ENCODE peak calls at places on chromosomes 12 and 14, in six cellular contexts. U, G, T, J, L and Y are unnamed samples.

GRCh38 chr12:31578632-31579031 is 12.3 kb downstream of the DENND5B start:
- ATAC-seq in U (no peak), G (peak; percentile 61), T (peak; percentile 47), J (no peak), L (no peak), Y (no peak)

GRCh38 chr14:61326149-61326548 is 4.8 kb downstream of the PRKCH start:
- ATAC-seq in U (no peak), G (no peak), T (no peak), J (no peak), L (no peak), Y (no peak)

GRCh38 chr12:40170593-40170992 is 54.2 kb upstream of the LRRK2 start:
- ATAC-seq in U (no peak), G (no peak), T (no peak), J (no peak), L (no peak), Y (no peak)

GRCh38 chr14:26527095-26527494 is 70.7 kb downstream of the NOVA1 start:
- ATAC-seq in U (no peak), G (no peak), T (no peak), J (no peak), L (no peak), Y (no peak)

GRCh38 chr14:55715889-55716288 is 135.9 kb downstream of the KTN1 start:
- ATAC-seq in U (no peak), G (no peak), T (no peak), J (peak; percentile 83), L (peak; percentile 84), Y (peak; percentile 92)

GRCh38 chr12:49872781-49873181 is 29.9 kb upstream of the BCDIN3D start:
- ATAC-seq in U (no peak), G (no peak), T (no peak), J (no peak), L (no peak), Y (no peak)

GRCh38 chr14:103517626-103518415 is 4.8 kb downstream of the CKB start:
- ATAC-seq in U (no peak), G (peak; percentile 72), T (peak; percentile 2), J (no peak), L (no peak), Y (no peak)

GRCh38 chr12:20123465-20123864 is 244.9 kb upstream of the PDE3A start:
- ATAC-seq in U (no peak), G (peak; percentile 62), T (no peak), J (peak; percentile 35), L (no peak), Y (no peak)

GRCh38 chr14:74599946-74600345 is 12.1 kb downstream of the LTBP2 start:
- ATAC-seq in U (no peak), G (no peak), T (no peak), J (no peak), L (peak; percentile 1), Y (no peak)

GRCh38 chr12:26271024-26271423 is 75.7 kb downstream of the SSPN start:
- ATAC-seq in U (peak; percentile 20), G (no peak), T (no peak), J (no peak), L (no peak), Y (no peak)

GRCh38 chr12:116002890-116003536 is 274.5 kb downstream of the MED13L start:
- ATAC-seq in U (no peak), G (no peak), T (no peak), J (no peak), L (no peak), Y (peak; percentile 72)

GRCh38 chr12:94266796-94267529 is 118.6 kb downstream of the PLXNC1 start:
- ATAC-seq in U (no peak), G (no peak), T (no peak), J (no peak), L (peak; percentile 57), Y (peak; percentile 49)

GRCh38 chr12:94265966-94266365 is 117.6 kb downstream of the PLXNC1 start:
- ATAC-seq in U (no peak), G (no peak), T (no peak), J (no peak), L (no peak), Y (no peak)

GRCh38 chr12:94267530-94267877 is 119.1 kb downstream of the PLXNC1 start:
- ATAC-seq in U (no peak), G (no peak), T (no peak), J (peak; percentile 2), L (peak; percentile 15), Y (no peak)

GRCh38 chr12:94265521-94265920 is 117.1 kb downstream of the PLXNC1 start:
- ATAC-seq in U (no peak), G (no peak), T (no peak), J (no peak), L (no peak), Y (no peak)

DNA sequence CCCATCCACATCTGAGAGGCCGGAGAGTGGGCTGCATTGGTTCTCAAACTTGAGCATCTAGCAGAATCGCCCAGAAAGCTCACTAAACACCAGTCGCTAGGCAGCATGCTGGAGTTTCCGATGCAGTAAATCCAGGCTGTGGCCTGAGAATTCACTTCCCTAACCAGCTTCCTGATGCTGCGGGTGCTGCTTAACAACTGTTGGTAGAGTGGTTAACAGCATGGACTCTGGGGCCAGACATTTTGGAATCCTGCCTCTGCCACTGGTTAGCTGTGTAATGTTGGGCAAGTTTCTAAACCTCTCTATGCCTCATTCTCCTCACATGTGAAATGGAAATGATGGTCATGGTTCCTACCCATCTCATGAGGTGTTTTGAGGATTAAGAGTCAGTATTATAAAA is 118.0 kb downstream of the PLXNC1 start:
- ATAC-seq in U (no peak), G (no peak), T (no peak), J (no peak), L (no peak), Y (no peak)
- H3K4me1 ChIP-seq in U (peaks cover 10% of the 10 kb centered on the region), G (no peaks in the 10 kb centered on the region), T (peaks cover 8% of the 10 kb centered on the region), J (peaks cover 82% of the 10 kb centered on the region), L (peaks cover 39% of the 10 kb centered on the region), Y (peaks cover 11% of the 10 kb centered on the region)

GRCh38 chr12:56086096-56086495 is 6.1 kb downstream of the ERBB3 start:
- ATAC-seq in U (no peak), G (no peak), T (no peak), J (no peak), L (no peak), Y (no peak)

GRCh38 chr12:56082967-56083366 is 3.0 kb downstream of the ERBB3 start:
- ATAC-seq in U (no peak), G (no peak), T (no peak), J (no peak), L (no peak), Y (no peak)

GRCh38 chr12:56086608-56087007 is 6.6 kb downstream of the ERBB3 start:
- ATAC-seq in U (no peak), G (no peak), T (no peak), J (no peak), L (no peak), Y (no peak)

GRCh38 chr12:56087220-56087619 is 7.3 kb downstream of the ERBB3 start:
- ATAC-seq in U (no peak), G (no peak), T (peak; percentile 48), J (no peak), L (peak; percentile 84), Y (no peak)

GRCh38 chr12:56084958-56085543 is 5.1 kb downstream of the ERBB3 start:
- ATAC-seq in U (peak; percentile 81), G (no peak), T (peak; percentile 65), J (peak; percentile 57), L (no peak), Y (no peak)
- TF ChIP-seq CTCF in U (peak; percentile 73), G (peak; percentile 62), T (peak; percentile 31), J (peak; percentile 58), L (no peak), Y (no peak)

GRCh38 chr12:53005215-53005985 is 856 bp upstream of the EIF4B start:
- ATAC-seq in U (peak; percentile 7), G (no peak), T (peak; percentile 2), J (no peak), L (no peak), Y (no peak)

GRCh38 chr12:53006810-53007742 is 820 bp downstream of the EIF4B start:
- ATAC-seq in U (peak; percentile 72), G (peak; percentile 60), T (peak; percentile 77), J (peak; percentile 70), L (peak; percentile 80), Y (no peak)

GRCh38 chr12:53004582-53004981 is 1.7 kb upstream of the EIF4B start:
- ATAC-seq in U (no peak), G (no peak), T (no peak), J (no peak), L (no peak), Y (no peak)

GRCh38 chr12:53004178-53004577 is 2.1 kb upstream of the EIF4B start:
- ATAC-seq in U (no peak), G (no peak), T (no peak), J (no peak), L (no peak), Y (no peak)

DNA sequence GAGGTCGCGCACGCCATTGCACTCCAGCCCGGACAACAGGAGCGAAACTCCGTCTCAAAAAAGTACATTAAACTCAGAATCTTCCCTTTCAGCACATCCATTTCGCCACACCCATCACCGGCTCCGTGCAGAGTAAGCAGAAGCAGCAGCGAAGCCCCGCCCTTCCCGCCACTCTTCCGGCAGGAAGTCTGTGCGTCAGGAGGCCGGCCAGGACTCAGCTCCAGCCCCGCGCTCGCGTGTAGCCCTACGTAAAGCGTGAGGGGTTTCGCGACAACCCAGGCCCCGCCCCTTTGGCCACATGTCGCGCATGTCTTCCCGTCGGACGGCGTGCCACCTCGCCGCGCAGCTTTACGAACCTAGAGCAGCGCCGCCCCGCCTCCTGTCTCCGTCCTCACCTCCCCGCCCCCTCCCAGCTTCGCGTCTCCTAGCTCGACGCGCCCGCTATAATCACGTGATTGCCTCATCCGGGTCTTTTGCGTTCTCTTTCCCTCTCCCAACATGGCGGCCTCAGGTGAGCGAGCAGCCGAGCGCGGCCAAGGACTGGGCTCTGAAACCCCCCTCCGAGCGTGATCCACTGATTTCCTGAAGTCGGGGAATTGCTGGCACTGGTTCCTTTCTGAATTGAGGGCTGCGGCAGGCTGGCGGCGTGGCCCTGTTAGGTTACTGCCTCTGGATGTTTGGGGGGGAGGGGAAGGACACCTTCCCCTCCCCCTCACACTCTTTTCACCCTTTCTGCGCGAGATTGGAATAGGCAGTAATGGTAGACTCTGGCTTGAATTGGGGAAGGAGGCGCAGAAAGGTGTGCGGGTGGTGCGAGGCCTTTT is at the start of gene EIF4B:
- ATAC-seq in U (peak; percentile 94), G (peak; percentile 96), T (peak; percentile 95), J (peak; percentile 95), L (peak; percentile 98), Y (peak; percentile 97)
- TF ChIP-seq EP300 in U (no peak), G (no peak), T (peak; percentile 3), J (peak; percentile 43), L (no peak), Y (no peak)

GRCh38 chr12:11684811-11685210 is 35.3 kb downstream of the ETV6 start:
- ATAC-seq in U (no peak), G (no peak), T (no peak), J (peak; percentile 10), L (no peak), Y (no peak)

GRCh38 chr12:11685716-11686115 is 36.2 kb downstream of the ETV6 start:
- ATAC-seq in U (no peak), G (no peak), T (no peak), J (no peak), L (no peak), Y (no peak)

GRCh38 chr12:11687538-11687937 is 38.1 kb downstream of the ETV6 start:
- ATAC-seq in U (no peak), G (peak; percentile 70), T (no peak), J (no peak), L (no peak), Y (no peak)

GRCh38 chr12:11685261-11685660 is 35.8 kb downstream of the ETV6 start:
- ATAC-seq in U (no peak), G (no peak), T (no peak), J (peak; percentile 20), L (no peak), Y (no peak)

DNA sequence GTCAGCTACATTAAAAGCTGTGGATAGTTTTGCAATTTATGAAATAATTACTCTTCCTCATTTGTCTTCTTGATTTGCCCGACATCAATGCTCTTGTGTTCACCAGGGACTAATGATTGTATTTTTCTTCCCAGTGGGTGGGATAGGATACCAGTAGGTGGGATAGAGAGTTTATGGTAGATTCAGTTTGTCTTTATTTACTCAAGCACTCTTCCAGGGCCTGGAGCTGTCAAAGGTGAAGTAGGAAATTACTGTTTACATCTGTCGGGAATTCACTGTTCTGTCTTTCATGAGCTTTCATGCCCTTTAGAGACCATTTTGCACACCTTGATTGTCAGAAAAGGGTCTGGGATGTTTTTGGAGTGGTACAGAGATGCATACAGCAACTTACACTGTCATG is 36.7 kb downstream of the ETV6 start:
- ATAC-seq in U (no peak), G (no peak), T (no peak), J (no peak), L (no peak), Y (no peak)
- H3K4me1 ChIP-seq in U (no peaks in the 10 kb centered on the region), G (peaks cover 27% of the 10 kb centered on the region), T (no peaks in the 10 kb centered on the region), J (peaks cover 12% of the 10 kb centered on the region), L (peaks cover 52% of the 10 kb centered on the region), Y (peaks cover 27% of the 10 kb centered on the region)